ENCODE peak calls at places on chromosomes 7 and 10, in nine cellular contexts. B is mammary epithelial cell, P is Peyer's patch, J is K562, Y is astrocyte, L is H7, G is pancreas, I is AG10803, W is skeletal muscle cell. U is an unnamed sample.

GRCh38 chr7:100171087-100171681 is 2.8 kb upstream of the GAL3ST4 start:
- DNase-seq in B (no peak), P (no peak), J (peak), Y (no peak), L (peak), G (peak), I (no peak), W (no peak), U (peak)

GRCh38 chr7:45580053-45580872 is 6.1 kb downstream of the ADCY1 start:
- DNase-seq in B (no peak), P (no peak), J (peak), Y (no peak), L (peak), G (no peak), I (no peak), W (no peak), U (peak)

GRCh38 chr10:119189811-119190282 is 11.2 kb upstream of the PRDX3 start:
- DNase-seq in B (peak), P (peak), J (peak), Y (peak), L (no peak), G (peak), I (no peak), W (no peak), U (no peak)

GRCh38 chr10:9342865-9343450 is 1288.5 kb downstream of the GATA3 start:
- DNase-seq in B (peak), P (no peak), J (peak), Y (peak), L (peak), G (no peak), I (peak), W (peak), U (peak)

GRCh38 chr7:24249266-24249665 is 34.7 kb upstream of the NPY start:
- DNase-seq in B (no peak), P (no peak), J (no peak), Y (no peak), L (no peak), G (no peak), I (no peak), W (no peak), U (no peak)

GRCh38 chr10:97318772-97319651 is at the start of gene FRAT1:
- DNase-seq in B (peak), P (peak), J (peak), Y (peak), L (peak), G (peak), I (peak), W (peak), U (peak)

GRCh38 chr10:122591736-122592135 is 31.2 kb downstream of the DMBT1 start:
- DNase-seq in B (no peak), P (no peak), J (no peak), Y (no peak), L (no peak), G (no peak), I (no peak), W (no peak), U (no peak)

GRCh38 chr7:101856488-101857357 is 39.3 kb downstream of the CUX1 start:
- DNase-seq in B (peak), P (peak), J (peak), Y (peak), L (peak), G (peak), I (peak), W (peak), U (peak)

GRCh38 chr10:120559800-120560199 is 102.8 kb downstream of the PLPP4 start:
- DNase-seq in B (no peak), P (no peak), J (no peak), Y (no peak), L (no peak), G (no peak), I (no peak), W (no peak), U (no peak)

GRCh38 chr7:128829391-128830166 is 627 bp upstream of the FLNC start:
- DNase-seq in B (no peak), P (no peak), J (peak), Y (peak), L (peak), G (peak), I (peak), W (no peak), U (peak)

GRCh38 chr7:3404490-3404889 is 103.4 kb downstream of the SDK1 start:
- DNase-seq in B (peak), P (no peak), J (no peak), Y (peak), L (no peak), G (no peak), I (peak), W (no peak), U (no peak)

GRCh38 chr7:15042285-15042684 is 139.7 kb upstream of the DGKB start:
- DNase-seq in B (no peak), P (no peak), J (no peak), Y (no peak), L (no peak), G (no peak), I (no peak), W (no peak), U (no peak)

GRCh38 chr7:95993420-95993819 is 221.1 kb downstream of the DYNC1I1 start:
- DNase-seq in B (no peak), P (no peak), J (no peak), Y (no peak), L (no peak), G (no peak), I (no peak), W (no peak), U (no peak)

GRCh38 chr10:83310688-83311087 is 828.6 kb upstream of the GHITM start:
- DNase-seq in B (no peak), P (no peak), J (no peak), Y (no peak), L (no peak), G (no peak), I (no peak), W (no peak), U (peak)

GRCh38 chr10:62643612-62644587 is 160.6 kb upstream of the ADO start:
- DNase-seq in B (no peak), P (no peak), J (no peak), Y (no peak), L (no peak), G (no peak), I (no peak), W (no peak), U (no peak)

GRCh38 chr7:78702770-78703169 is 750.7 kb downstream of the MAGI2 start:
- DNase-seq in B (peak), P (no peak), J (no peak), Y (peak), L (no peak), G (no peak), I (peak), W (peak), U (no peak)

GRCh38 chr7:47404005-47404404 is 177.9 kb downstream of the TNS3 start:
- DNase-seq in B (peak), P (no peak), J (no peak), Y (peak), L (no peak), G (no peak), I (no peak), W (no peak), U (no peak)

GRCh38 chr10:52115823-52116222 is 198.3 kb upstream of the DKK1 start:
- DNase-seq in B (no peak), P (no peak), J (no peak), Y (peak), L (no peak), G (no peak), I (no peak), W (peak), U (no peak)

GRCh38 chr7:108284349-108285017 is 154.3 kb upstream of the LAMB4 start:
- DNase-seq in B (no peak), P (no peak), J (no peak), Y (no peak), L (no peak), G (no peak), I (no peak), W (no peak), U (no peak)

DNA sequence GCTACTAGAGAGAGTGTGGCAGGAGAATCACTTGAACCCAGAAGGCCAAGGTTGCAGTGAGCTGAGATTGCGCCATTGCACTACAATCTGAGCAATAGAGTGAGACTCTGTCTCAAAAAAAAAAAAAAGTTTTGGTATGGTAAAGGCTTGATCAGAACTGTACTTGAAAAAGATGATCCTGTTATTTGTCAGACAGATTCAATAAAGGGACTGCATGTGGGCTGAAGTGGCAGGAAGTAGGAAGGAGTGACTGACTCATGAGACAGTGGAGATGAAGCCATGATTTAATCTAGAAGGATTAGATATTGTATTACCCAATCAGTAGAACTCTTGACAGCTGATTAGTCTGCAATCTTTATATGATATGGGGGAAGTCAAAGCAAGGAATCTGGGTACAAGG is 2.7 kb upstream of the TMEM254 start:
- DNase-seq in B (peak), P (no peak), J (no peak), Y (no peak), L (no peak), G (no peak), I (peak), W (no peak), U (peak)
- H3K4me3 ChIP-seq in B (no peak), P (no peak), J (no peak), Y (no peak), L (no peak), G (no peak), I (no peak), W (no peak), U (no peak)

DNA sequence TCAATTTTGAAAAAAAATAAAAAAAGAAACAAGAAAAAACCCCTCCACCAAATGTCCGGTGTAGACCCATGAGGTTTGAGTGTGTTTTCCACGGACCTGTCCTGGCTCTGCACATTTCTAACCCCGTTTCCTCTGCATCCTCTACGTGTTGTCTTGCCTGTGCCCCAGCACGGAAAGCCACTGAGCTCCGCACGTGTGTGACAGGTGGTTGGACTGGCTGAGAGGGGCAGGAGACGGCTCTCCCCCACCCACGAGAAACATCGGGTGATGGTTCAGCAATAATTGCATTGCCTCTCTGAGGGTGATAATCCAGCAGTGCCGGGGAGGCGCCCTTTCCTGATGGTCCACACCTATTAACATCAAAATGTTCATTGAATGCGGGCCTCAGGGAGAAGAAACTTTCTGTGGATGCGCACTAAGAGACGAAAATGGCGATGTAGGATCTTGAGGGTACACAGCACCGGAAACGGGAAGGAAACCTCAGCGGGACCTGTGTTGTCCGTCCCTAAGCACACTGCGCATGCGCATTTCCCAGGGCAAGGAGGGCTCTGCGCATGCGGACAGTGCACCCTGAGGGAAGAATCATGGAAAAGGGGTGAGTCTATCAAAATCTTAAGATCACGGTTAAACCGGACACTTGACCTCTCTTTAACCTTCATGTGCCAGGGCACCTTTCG is 470.1 kb upstream of the ADARB2 start:
- DNase-seq in B (no peak), P (no peak), J (peak), Y (no peak), L (no peak), G (no peak), I (no peak), W (no peak), U (no peak)
- H3K4me3 ChIP-seq in B (no peak), P (no peak), J (peak), Y (no peak), L (no peak), G (no peak), I (no peak), W (no peak), U (no peak)

DNA sequence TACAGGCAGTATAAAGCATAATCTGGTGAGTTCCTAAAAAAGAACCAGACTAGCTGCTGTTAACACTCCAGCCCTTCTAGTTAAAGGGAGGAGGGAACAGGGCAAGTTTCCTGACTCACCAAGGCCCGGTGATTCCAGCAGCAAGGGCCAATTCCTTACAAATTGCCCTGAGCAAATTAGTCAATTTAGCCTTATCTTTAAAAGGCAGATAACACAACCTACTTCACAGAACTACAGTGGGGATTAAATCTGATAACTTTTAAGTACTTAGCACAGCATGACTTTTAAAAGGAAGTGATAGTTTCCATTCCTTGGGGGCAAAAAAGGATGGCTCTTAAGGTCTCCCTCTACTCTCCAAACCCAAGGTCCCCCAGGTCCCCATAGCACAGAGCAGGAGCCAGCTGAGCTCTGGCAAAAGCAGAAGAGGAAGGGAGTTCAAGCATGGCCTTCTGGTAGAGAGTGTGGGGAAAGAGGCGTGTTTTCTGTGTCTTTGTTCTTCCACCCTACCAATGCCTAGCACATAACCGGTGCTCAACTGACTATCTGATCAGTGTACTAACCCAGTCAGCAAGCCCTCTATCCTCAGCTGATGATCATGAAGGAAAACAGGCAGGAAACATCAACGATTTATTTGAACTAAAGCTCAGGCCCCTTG is 4.0 kb downstream of the CDCA7L start:
- DNase-seq in B (peak), P (peak), J (no peak), Y (peak), L (no peak), G (no peak), I (peak), W (no peak), U (peak)
- H3K4me3 ChIP-seq in B (no peak), P (no peak), J (no peak), Y (no peak), L (no peak), G (no peak), I (no peak), W (no peak), U (no peak)

GRCh38 chr7:50315193-50315592 is 10.7 kb downstream of the IKZF1 start:
- DNase-seq in B (no peak), P (no peak), J (no peak), Y (no peak), L (no peak), G (no peak), I (no peak), W (no peak), U (no peak)
- H3K4me3 ChIP-seq in B (no peak), P (peak), J (no peak), Y (no peak), L (no peak), G (no peak), I (no peak), W (no peak), U (no peak)

GRCh38 chr10:69123306-69123746 is 652 bp upstream of the VPS26A start:
- DNase-seq in B (peak), P (no peak), J (peak), Y (peak), L (peak), G (no peak), I (peak), W (peak), U (no peak)

GRCh38 chr10:69130251-69130650 is 6.3 kb downstream of the VPS26A start:
- DNase-seq in B (peak), P (no peak), J (no peak), Y (peak), L (no peak), G (no peak), I (peak), W (no peak), U (no peak)

GRCh38 chr10:69124558-69125121 is 662 bp downstream of the VPS26A start:
- DNase-seq in B (peak), P (peak), J (peak), Y (peak), L (peak), G (no peak), I (peak), W (peak), U (peak)

GRCh38 chr10:69123747-69124557 is at the start of gene VPS26A:
- DNase-seq in B (peak), P (peak), J (peak), Y (peak), L (peak), G (peak), I (peak), W (peak), U (peak)

DNA sequence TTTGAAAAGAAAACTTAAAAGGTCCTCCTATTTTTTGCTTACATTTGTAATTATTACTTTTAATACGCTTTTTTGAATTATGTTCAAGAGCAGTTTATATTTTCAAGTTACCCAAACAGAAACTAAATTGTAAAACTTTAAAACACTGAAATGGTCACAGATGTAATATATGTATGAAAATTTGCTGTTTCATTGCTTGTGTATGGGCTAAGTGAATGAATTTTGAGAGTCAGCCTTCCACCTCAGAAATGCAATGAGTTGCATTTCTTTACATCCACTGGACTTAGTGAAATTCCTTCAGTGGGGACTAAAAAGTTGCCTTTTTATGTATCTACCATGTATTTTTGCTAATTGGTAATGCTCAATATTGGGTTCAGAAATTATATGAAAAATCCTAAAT is 1.6 kb downstream of the VPS26A start:
- DNase-seq in B (no peak), P (no peak), J (no peak), Y (no peak), L (no peak), G (no peak), I (no peak), W (no peak), U (no peak)
- H3K4me3 ChIP-seq in B (peak), P (peak), J (peak), Y (peak), L (peak), G (peak), I (peak), W (peak), U (no peak)

GRCh38 chr10:127522298-127522697 is 26.8 kb upstream of the NPS start:
- DNase-seq in B (no peak), P (no peak), J (no peak), Y (no peak), L (no peak), G (no peak), I (no peak), W (no peak), U (no peak)

GRCh38 chr10:127525686-127526085 is 23.4 kb upstream of the NPS start:
- DNase-seq in B (no peak), P (no peak), J (no peak), Y (no peak), L (no peak), G (no peak), I (no peak), W (no peak), U (no peak)

GRCh38 chr10:127524229-127524628 is 24.9 kb upstream of the NPS start:
- DNase-seq in B (no peak), P (no peak), J (no peak), Y (no peak), L (peak), G (no peak), I (no peak), W (no peak), U (peak)

GRCh38 chr10:127527320-127527719 is 21.8 kb upstream of the NPS start:
- DNase-seq in B (no peak), P (no peak), J (no peak), Y (no peak), L (no peak), G (no peak), I (no peak), W (no peak), U (no peak)

DNA sequence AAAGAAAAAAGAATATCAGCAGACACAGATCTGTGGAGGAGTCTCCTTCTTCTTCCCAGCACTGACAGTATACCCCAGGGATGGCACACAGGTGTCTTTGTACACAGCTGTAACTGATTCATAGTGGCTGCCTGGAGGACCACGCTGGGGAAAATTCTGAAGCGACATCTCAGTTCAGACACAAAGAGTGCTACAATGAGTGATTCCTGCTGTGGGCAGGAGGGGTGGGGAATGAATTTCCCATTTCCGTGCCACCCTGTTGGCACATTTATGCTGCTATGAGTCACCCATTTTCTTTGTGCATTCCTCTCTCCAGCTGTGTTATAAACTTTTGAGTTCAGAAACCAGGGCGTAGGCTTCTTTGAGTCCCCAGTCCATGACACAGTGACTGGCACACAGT is 24.2 kb upstream of the NPS start:
- DNase-seq in B (peak), P (no peak), J (no peak), Y (no peak), L (no peak), G (no peak), I (peak), W (no peak), U (no peak)
- H3K4me3 ChIP-seq in B (no peak), P (no peak), J (no peak), Y (no peak), L (no peak), G (no peak), I (no peak), W (no peak), U (no peak)